ENCODE peak calls at places on chromosomes 5 and 9, in seven cellular contexts. One of them, this sample, is unnamed.

GRCh38 chr5:113984928-113985327 is 376.9 kb upstream of the KCNN2 start:
- DNase-seq in AG04450: no peak
- DNase-seq in EL: no peak
- DNase-seq in NCI-H748 treated with DMSO at 0.1 percent for 48 hours: no peak
- DNase-seq in fibroblast of the conjunctiva: no peak
- DNase-seq in effector memory CD8-positive, alpha-beta T cell: no peak
- DNase-seq in lung microvascular endothelial cell: no peak
- DNase-seq in this sample: no peak

GRCh38 chr5:93300945-93301344 is 280.1 kb downstream of the NR2F1-AS1 start:
- DNase-seq in AG04450: no peak
- DNase-seq in effector memory CD8-positive, alpha-beta T cell: no peak
- DNase-seq in fibroblast of the conjunctiva: no peak
- DNase-seq in lung microvascular endothelial cell: no peak
- DNase-seq in NCI-H748 treated with DMSO at 0.1 percent for 48 hours: no peak
- DNase-seq in EL: no peak
- DNase-seq in this sample: no peak

GRCh38 chr9:33170464-33171156 is 3.5 kb upstream of the B4GALT1 start:
- DNase-seq in EL: peak; percentile 46
- DNase-seq in NCI-H748 treated with DMSO at 0.1 percent for 48 hours: peak; percentile 29
- DNase-seq in effector memory CD8-positive, alpha-beta T cell: peak; percentile 31
- DNase-seq in fibroblast of the conjunctiva: no peak
- DNase-seq in AG04450: no peak
- DNase-seq in lung microvascular endothelial cell: peak; percentile 51
- DNase-seq in this sample: no peak

GRCh38 chr9:7210854-7211637 is 453.3 kb downstream of the KDM4C start:
- DNase-seq in NCI-H748 treated with DMSO at 0.1 percent for 48 hours: no peak
- DNase-seq in lung microvascular endothelial cell: no peak
- DNase-seq in AG04450: no peak
- DNase-seq in effector memory CD8-positive, alpha-beta T cell: no peak
- DNase-seq in fibroblast of the conjunctiva: no peak
- DNase-seq in EL: no peak
- DNase-seq in this sample: no peak

GRCh38 chr9:132234501-132235045 is 72.7 kb downstream of the NTNG2 start:
- DNase-seq in lung microvascular endothelial cell: no peak
- DNase-seq in effector memory CD8-positive, alpha-beta T cell: no peak
- DNase-seq in AG04450: no peak
- DNase-seq in EL: no peak
- DNase-seq in NCI-H748 treated with DMSO at 0.1 percent for 48 hours: no peak
- DNase-seq in fibroblast of the conjunctiva: no peak
- DNase-seq in this sample: no peak

GRCh38 chr5:68962632-68963484 is 131.0 kb upstream of the SLC30A5 start:
- DNase-seq in lung microvascular endothelial cell: peak; percentile 56
- DNase-seq in AG04450: peak; percentile 3
- DNase-seq in NCI-H748 treated with DMSO at 0.1 percent for 48 hours: peak; percentile 64
- DNase-seq in EL: peak; percentile 73
- DNase-seq in fibroblast of the conjunctiva: peak; percentile 43
- DNase-seq in effector memory CD8-positive, alpha-beta T cell: no peak
- DNase-seq in this sample: peak; percentile 11

GRCh38 chr9:92066131-92066530 is 49.1 kb downstream of the SPTLC1 start:
- DNase-seq in lung microvascular endothelial cell: no peak
- DNase-seq in fibroblast of the conjunctiva: no peak
- DNase-seq in NCI-H748 treated with DMSO at 0.1 percent for 48 hours: no peak
- DNase-seq in AG04450: no peak
- DNase-seq in EL: no peak
- DNase-seq in effector memory CD8-positive, alpha-beta T cell: no peak
- DNase-seq in this sample: no peak

GRCh38 chr5:127933348-127933747 is 150.2 kb upstream of the SLC12A2 start:
- DNase-seq in fibroblast of the conjunctiva: no peak
- DNase-seq in effector memory CD8-positive, alpha-beta T cell: no peak
- DNase-seq in EL: no peak
- DNase-seq in lung microvascular endothelial cell: no peak
- DNase-seq in AG04450: no peak
- DNase-seq in NCI-H748 treated with DMSO at 0.1 percent for 48 hours: no peak
- DNase-seq in this sample: no peak

GRCh38 chr9:70551391-70551790 is 136.9 kb upstream of the KLF9 start:
- DNase-seq in AG04450: no peak
- DNase-seq in lung microvascular endothelial cell: peak; percentile 38
- DNase-seq in fibroblast of the conjunctiva: no peak
- DNase-seq in effector memory CD8-positive, alpha-beta T cell: no peak
- DNase-seq in NCI-H748 treated with DMSO at 0.1 percent for 48 hours: no peak
- DNase-seq in EL: peak; percentile 23
- DNase-seq in this sample: no peak

GRCh38 chr9:89661956-89662717 is 57.3 kb downstream of the GADD45G start:
- DNase-seq in lung microvascular endothelial cell: peak; percentile 97
- DNase-seq in fibroblast of the conjunctiva: peak; percentile 79
- DNase-seq in AG04450: peak; percentile 55
- DNase-seq in EL: peak; percentile 78
- DNase-seq in effector memory CD8-positive, alpha-beta T cell: no peak
- DNase-seq in NCI-H748 treated with DMSO at 0.1 percent for 48 hours: peak; percentile 97
- DNase-seq in this sample: peak; percentile 89

GRCh38 chr5:59724482-59725392 is 168.8 kb downstream of the PDE4D start:
- DNase-seq in fibroblast of the conjunctiva: no peak
- DNase-seq in AG04450: peak; percentile 11
- DNase-seq in effector memory CD8-positive, alpha-beta T cell: no peak
- DNase-seq in NCI-H748 treated with DMSO at 0.1 percent for 48 hours: no peak
- DNase-seq in lung microvascular endothelial cell: peak; percentile 72
- DNase-seq in EL: peak; percentile 56
- DNase-seq in this sample: no peak

GRCh38 chr9:128685022-128685332 is 4.0 kb upstream of the SET start:
- DNase-seq in lung microvascular endothelial cell: no peak
- DNase-seq in fibroblast of the conjunctiva: no peak
- DNase-seq in NCI-H748 treated with DMSO at 0.1 percent for 48 hours: no peak
- DNase-seq in EL: no peak
- DNase-seq in effector memory CD8-positive, alpha-beta T cell: no peak
- DNase-seq in AG04450: no peak
- DNase-seq in this sample: no peak

GRCh38 chr5:107668933-107669542 is 1.7 kb downstream of the EFNA5 start:
- DNase-seq in AG04450: no peak
- DNase-seq in EL: peak; percentile 5
- DNase-seq in effector memory CD8-positive, alpha-beta T cell: no peak
- DNase-seq in NCI-H748 treated with DMSO at 0.1 percent for 48 hours: peak; percentile 37
- DNase-seq in fibroblast of the conjunctiva: no peak
- DNase-seq in lung microvascular endothelial cell: no peak
- DNase-seq in this sample: no peak

GRCh38 chr5:368162-369084 is 46.9 kb downstream of the AHRR start:
- DNase-seq in NCI-H748 treated with DMSO at 0.1 percent for 48 hours: no peak
- DNase-seq in EL: peak; percentile 97
- DNase-seq in effector memory CD8-positive, alpha-beta T cell: no peak
- DNase-seq in fibroblast of the conjunctiva: no peak
- DNase-seq in AG04450: peak; percentile 89
- DNase-seq in lung microvascular endothelial cell: no peak
- DNase-seq in this sample: no peak

This sample was measured in retinal pigment epithelial cell.